ENCODE peak calls at places on chromosomes 12 and 14, in four cellular contexts. C is A549, W is HepG2, V is GM12878. J is an unnamed sample.

GRCh38 chr12:62191747-62192485 is 68.3 kb upstream of the USP15 start:
- DNase-seq in C (peak), W (no peak), V (no peak), J (peak)

GRCh38 chr14:101230161-101230850 is 326.8 kb upstream of the RTL1 start:
- DNase-seq in C (peak), W (no peak), V (no peak), J (peak)

GRCh38 chr14:63960926-63961567 is 108.2 kb downstream of the SYNE2 start:
- DNase-seq in C (no peak), W (no peak), V (no peak), J (no peak)

GRCh38 chr12:102562836-102563425 is 82.6 kb upstream of the IGF1 start:
- DNase-seq in C (no peak), W (no peak), V (no peak), J (no peak)

GRCh38 chr12:32901553-32901952 is 5.0 kb upstream of the PKP2 start:
- DNase-seq in C (no peak), W (peak), V (no peak), J (no peak)

GRCh38 chr14:85572845-85573244 is 42.9 kb downstream of the FLRT2 start:
- DNase-seq in C (peak), W (no peak), V (no peak), J (no peak)

GRCh38 chr14:64706552-64707193 is 2.4 kb downstream of the PLEKHG3 start:
- DNase-seq in C (peak), W (peak), V (no peak), J (peak)

GRCh38 chr14:79727900-79728299 is 483.4 kb downstream of the DIO2 start:
- DNase-seq in C (no peak), W (no peak), V (no peak), J (no peak)

GRCh38 chr14:21852061-21852664 is 178.5 kb upstream of the OR4E1 start:
- DNase-seq in C (peak), W (peak), V (no peak), J (peak)

GRCh38 chr12:122062832-122063690 is 15.5 kb upstream of the MLXIP start:
- DNase-seq in C (peak), W (peak), V (no peak), J (peak)

GRCh38 chr12:69007858-69008314 is 74.9 kb upstream of the CPM start:
- DNase-seq in C (no peak), W (no peak), V (no peak), J (no peak)

GRCh38 chr14:101506211-101506920 is 54.9 kb upstream of the DIO3 start:
- DNase-seq in C (no peak), W (no peak), V (no peak), J (no peak)

GRCh38 chr12:89060133-89060532 is 292.2 kb downstream of the DUSP6 start:
- DNase-seq in C (no peak), W (no peak), V (no peak), J (no peak)

GRCh38 chr12:87150969-87151662 is 878.1 kb downstream of the C12orf50 start:
- DNase-seq in C (peak), W (no peak), V (peak), J (no peak)

GRCh38 chr12:126112849-126113248 is 1047.6 kb downstream of the AACS start:
- DNase-seq in C (no peak), W (no peak), V (no peak), J (no peak)

GRCh38 chr14:69873877-69874780 is 5.1 kb upstream of the SMOC1 start:
- DNase-seq in C (no peak), W (no peak), V (no peak), J (no peak)

GRCh38 chr14:94582199-94582750 is 1.0 kb downstream of the SERPINA5 start:
- DNase-seq in C (no peak), W (no peak), V (no peak), J (no peak)

GRCh38 chr12:96131230-96131788 is 62.9 kb upstream of the ELK3 start:
- DNase-seq in C (no peak), W (no peak), V (no peak), J (no peak)

GRCh38 chr12:6921996-6922935 is 5.5 kb upstream of the ATN1 start:
- DNase-seq in C (no peak), W (no peak), V (no peak), J (no peak)

GRCh38 chr14:101496779-101497420 is 64.4 kb upstream of the DIO3 start:
- DNase-seq in C (no peak), W (no peak), V (no peak), J (no peak)

GRCh38 chr12:55727643-55728184 is 1.1 kb downstream of the CD63 start:
- DNase-seq in C (peak), W (no peak), V (no peak), J (peak)

DNA sequence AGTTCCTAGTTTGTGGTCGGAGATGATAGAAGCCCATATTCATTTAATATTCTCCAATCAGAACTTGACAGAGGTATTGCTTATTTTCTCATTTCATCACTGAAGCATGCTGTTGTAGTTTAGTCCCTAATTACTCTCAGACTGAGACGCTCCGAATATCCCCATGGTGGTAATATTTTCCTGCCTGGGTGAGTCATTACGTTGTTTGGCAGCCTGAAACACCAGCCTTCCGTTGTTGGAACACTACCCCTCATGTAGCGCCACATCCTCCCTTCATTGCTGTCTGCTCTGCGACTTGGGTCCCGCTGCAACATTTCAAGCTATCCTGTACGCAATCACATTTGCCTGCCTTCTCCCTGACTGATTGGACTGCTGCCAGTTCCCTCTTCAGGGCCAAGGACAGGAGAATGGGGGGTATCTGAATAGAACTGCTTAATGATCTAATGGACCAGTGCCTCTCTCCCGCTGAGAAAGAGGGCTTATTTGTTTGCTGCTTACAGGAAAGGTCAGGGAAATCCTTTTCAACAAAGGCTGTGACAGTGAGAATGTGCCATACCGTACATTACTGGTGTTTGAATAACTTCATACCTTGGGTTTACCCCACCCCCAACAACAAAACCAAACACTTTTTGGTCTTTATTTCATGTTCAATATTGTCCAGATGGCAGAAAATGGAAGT is 369.2 kb downstream of the NPAS3 start:
- DNase-seq in C (no peak), W (no peak), V (no peak), J (peak)
- TF ChIP-seq PBX3 in C (no peak), W (no peak), V (no peak), J (no peak)

GRCh38 chr12:81815611-81816010 is 56.5 kb upstream of the PPFIA2 start:
- DNase-seq in C (no peak), W (no peak), V (no peak), J (no peak)

GRCh38 chr12:81811066-81811777 is 52.1 kb upstream of the PPFIA2 start:
- DNase-seq in C (no peak), W (no peak), V (no peak), J (no peak)

GRCh38 chr12:81809113-81809777 is 50.1 kb upstream of the PPFIA2 start:
- DNase-seq in C (no peak), W (no peak), V (no peak), J (no peak)

GRCh38 chr12:81811778-81812125 is 52.6 kb upstream of the PPFIA2 start:
- DNase-seq in C (no peak), W (no peak), V (no peak), J (no peak)

DNA sequence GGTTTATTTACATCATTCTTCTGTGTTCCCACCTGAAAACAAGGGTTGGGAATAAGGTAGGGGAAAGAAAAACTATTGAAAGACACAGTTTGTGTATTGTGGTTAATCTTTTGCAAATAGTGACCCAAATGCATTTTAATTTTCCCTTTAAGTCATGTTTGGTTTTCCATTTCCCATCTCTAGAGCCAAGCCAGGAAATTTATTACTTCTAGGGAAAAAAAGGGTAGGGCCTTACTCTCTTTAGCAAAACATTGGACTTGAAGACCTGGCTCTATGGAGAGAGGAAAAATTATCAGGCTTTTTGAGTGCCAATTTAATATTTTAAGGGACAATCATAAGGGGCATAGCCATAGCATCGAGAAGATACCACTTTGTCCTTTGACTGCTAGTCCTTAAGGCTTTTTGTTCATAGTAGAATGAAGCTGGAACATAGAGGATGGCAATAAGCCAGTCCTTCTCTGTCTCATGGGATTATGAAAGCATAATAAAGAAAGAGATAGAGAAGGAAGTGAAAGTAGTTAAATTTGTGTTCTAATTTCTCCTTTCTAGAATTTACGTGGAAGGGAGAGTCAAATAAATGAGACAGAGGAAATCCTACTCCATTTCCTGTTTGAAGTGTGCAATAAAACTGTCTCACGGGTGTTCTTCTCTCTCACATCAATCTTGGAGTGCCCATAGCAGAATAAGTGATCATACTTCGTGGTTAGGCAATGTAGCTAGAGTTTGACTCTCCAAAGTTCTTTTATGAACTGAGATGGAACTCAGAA is 50.9 kb upstream of the PPFIA2 start:
- DNase-seq in C (no peak), W (no peak), V (peak), J (no peak)
- TF ChIP-seq PBX3 in C (no peak), W (no peak), V (no peak), J (no peak)

GRCh38 chr14:55451950-55452349 is 11.5 kb upstream of the TBPL2 start:
- DNase-seq in C (no peak), W (no peak), V (no peak), J (no peak)

GRCh38 chr14:55457496-55457895 is 17.1 kb upstream of the TBPL2 start:
- DNase-seq in C (no peak), W (no peak), V (no peak), J (no peak)

GRCh38 chr14:55450987-55451386 is 10.6 kb upstream of the TBPL2 start:
- DNase-seq in C (no peak), W (no peak), V (no peak), J (no peak)

GRCh38 chr14:55451398-55451797 is 11.0 kb upstream of the TBPL2 start:
- DNase-seq in C (no peak), W (no peak), V (no peak), J (no peak)

DNA sequence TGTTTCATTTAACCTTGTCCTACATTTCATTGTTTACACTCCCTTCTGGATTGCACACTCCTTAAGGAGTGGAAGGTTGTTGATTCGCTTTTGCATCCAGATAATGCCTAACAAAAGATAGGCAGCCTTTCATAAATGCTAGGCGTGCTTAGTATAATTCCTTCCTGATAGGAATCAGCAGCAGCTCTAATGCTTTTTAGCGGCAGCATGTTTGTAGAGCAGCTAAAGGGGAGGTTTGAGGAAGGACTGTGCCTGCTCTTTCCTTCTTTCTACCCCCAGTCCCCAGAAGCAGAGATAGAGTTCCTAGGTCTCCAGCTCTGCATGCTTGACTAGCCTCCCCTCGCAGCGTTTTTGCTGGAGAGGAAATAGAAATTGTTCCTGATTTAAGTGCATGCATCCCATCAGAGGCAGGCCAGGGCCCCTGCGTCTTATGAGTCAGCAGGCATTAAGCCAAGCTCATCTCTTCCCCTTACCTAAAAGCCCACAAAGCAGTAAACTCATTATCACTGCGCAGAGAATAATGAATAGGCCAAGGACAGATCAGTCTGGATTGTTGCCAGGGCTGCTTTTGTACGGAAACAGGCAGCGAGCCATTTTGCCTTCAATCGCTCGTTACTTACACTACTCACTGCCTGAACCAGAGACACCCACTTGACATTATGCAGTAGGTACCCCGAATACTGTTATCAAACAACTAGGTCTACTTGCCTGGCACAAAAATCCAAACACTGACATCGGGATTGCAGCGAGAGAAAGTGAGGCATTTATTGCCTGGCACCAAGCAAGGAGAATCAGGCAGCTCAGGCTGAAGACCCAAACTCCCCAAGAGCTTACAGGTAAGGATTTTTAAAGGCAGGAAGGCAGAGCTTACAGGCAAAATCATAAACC is 14.1 kb upstream of the TBPL2 start:
- DNase-seq in C (peak), W (peak), V (no peak), J (peak)
- TF ChIP-seq PBX3 in C (no peak), W (no peak), V (no peak), J (peak)

GRCh38 chr12:19979584-19979983 is 388.8 kb upstream of the PDE3A start:
- DNase-seq in C (no peak), W (no peak), V (no peak), J (no peak)

GRCh38 chr12:19972325-19973288 is 395.7 kb upstream of the PDE3A start:
- DNase-seq in C (no peak), W (no peak), V (peak), J (no peak)

GRCh38 chr12:19981944-19982343 is 386.4 kb upstream of the PDE3A start:
- DNase-seq in C (peak), W (no peak), V (no peak), J (no peak)

DNA sequence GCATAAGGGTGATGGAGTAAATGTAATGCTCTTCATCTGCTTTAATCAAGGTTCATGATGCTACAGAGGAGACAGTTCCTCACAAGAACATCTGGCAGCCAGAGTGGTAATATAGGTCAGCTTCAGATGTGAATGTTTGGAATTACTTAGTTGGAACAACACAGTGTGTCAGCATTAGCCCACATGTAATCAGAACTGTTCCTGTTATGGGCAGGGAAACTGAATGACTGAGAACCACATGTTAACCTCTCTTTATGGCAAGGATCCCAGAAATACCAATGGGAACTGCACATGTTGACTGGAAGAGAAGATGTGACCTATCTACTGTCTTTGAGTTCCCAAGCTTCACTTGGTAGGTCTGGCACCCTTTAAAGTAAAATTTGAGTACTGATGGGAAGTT is 390.1 kb upstream of the PDE3A start:
- DNase-seq in C (peak), W (no peak), V (no peak), J (no peak)
- TF ChIP-seq PBX3 in C (no peak), W (no peak), V (no peak), J (peak)

DNA sequence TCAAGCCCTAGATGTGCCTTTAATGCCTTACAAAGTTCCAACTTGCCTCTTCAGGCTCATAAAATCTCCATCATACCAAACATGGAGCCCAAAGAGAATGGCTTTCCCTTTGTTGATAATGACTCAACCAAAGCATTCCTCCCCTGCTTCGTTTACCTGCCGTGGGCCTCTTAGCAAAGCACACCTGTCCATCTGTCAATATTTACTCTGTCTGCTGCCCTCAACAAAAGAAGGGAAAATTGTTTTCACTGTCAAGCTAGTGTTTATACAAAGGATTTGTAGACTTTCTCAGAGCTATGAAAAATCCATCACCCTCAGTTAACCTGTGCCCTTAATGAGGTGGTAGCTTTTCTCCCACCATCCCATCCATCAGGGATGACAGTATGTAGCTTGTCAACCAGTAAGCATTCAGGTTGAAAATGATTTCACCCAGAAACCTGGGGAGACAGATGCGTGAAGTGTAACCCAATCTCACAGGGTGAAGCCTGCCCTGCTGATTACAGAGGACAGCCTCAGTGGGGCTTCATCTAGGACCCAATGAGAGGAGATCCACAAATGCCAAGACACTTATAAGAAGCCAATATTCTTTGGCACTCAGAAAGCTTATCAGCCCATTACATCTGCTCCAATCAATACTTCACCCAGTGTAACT is 278.1 kb downstream of the NUAK1 start:
- DNase-seq in C (peak), W (peak), V (no peak), J (no peak)
- TF ChIP-seq PBX3 in C (no peak), W (no peak), V (no peak), J (no peak)

J was measured in SK-N-SH.